ENCODE peak calls at places on chromosomes 6 and 20, in four cellular contexts. F, P, B and O are unnamed samples.
A peak's percentile ranks its signal among the peaks of the same experiment; 100 is the strongest.

GRCh38 chr6:98137391-98137790 is 697.0 kb upstream of the POU3F2 start:
- DNase-seq in F (no peak), P (no peak), B (no peak), O (no peak)

GRCh38 chr6:37717836-37718251 is 20.2 kb upstream of the MDGA1 start:
- DNase-seq in P (no peak), F (no peak), B (no peak), O (no peak)

GRCh38 chr20:38298768-38299288 is 5.1 kb upstream of the BPI start:
- DNase-seq in B (no peak), P (no peak), F (no peak), O (no peak)

GRCh38 chr6:168137024-168137423 is 58.0 kb upstream of the FRMD1 start:
- DNase-seq in F (no peak), B (no peak), P (no peak), O (no peak)

GRCh38 chr6:37354526-37355384 is 972 bp downstream of the RNF8 start:
- DNase-seq in F (peak; percentile 25), P (no peak), B (no peak), O (peak; percentile 84)

GRCh38 chr20:32189123-32189410 is 18.5 kb downstream of the PLAGL2 start:
- DNase-seq in F (no peak), B (no peak), P (no peak), O (no peak)

GRCh38 chr6:31473780-31474725 is 23.9 kb upstream of the MICB start:
- DNase-seq in B (no peak), F (no peak), P (no peak), O (no peak)

GRCh38 chr6:4472953-4473642 is 303.1 kb upstream of the CDYL start:
- DNase-seq in F (no peak), B (no peak), P (no peak), O (no peak)

GRCh38 chr6:37630281-37630799 is 67.3 kb downstream of the MDGA1 start:
- DNase-seq in B (no peak), F (peak; percentile 52), P (peak; percentile 13), O (no peak)

GRCh38 chr6:87656857-87657256 is 45.2 kb downstream of the AKIRIN2 start:
- DNase-seq in P (no peak), F (no peak), B (no peak), O (no peak)

GRCh38 chr6:118263929-118264486 is 284.1 kb upstream of the PLN start:
- DNase-seq in B (no peak), F (no peak), P (peak; percentile 30), O (peak; percentile 18)

GRCh38 chr6:144574796-144575195 is 289.7 kb downstream of the UTRN start:
- DNase-seq in B (no peak), P (no peak), F (no peak), O (no peak)

GRCh38 chr6:12371151-12371550 is 81.0 kb downstream of the EDN1 start:
- DNase-seq in F (no peak), B (no peak), P (no peak), O (no peak)

GRCh38 chr6:69089539-69089938 is 454.5 kb downstream of the ADGRB3 start:
- DNase-seq in P (no peak), F (no peak), B (no peak), O (no peak)

GRCh38 chr6:12543953-12544352 is 172.6 kb upstream of the PHACTR1 start:
- DNase-seq in B (peak; percentile 43), P (no peak), F (no peak), O (no peak)

GRCh38 chr6:37029249-37029959 is 23.9 kb downstream of the FGD2 start:
- DNase-seq in P (peak; percentile 84), B (no peak), F (peak; percentile 63), O (peak; percentile 93)

GRCh38 chr6:105713474-105714118 is 310.7 kb upstream of the PREP start:
- DNase-seq in B (no peak), F (no peak), P (no peak), O (no peak)

GRCh38 chr6:111210074-111210729 is 122.9 kb downstream of the SLC16A10 start:
- DNase-seq in F (peak; percentile 54), P (peak; percentile 60), B (peak; percentile 30), O (peak; percentile 21)

GRCh38 chr6:18379376-18380117 is 7.6 kb upstream of the RNF144B start:
- DNase-seq in P (no peak), B (no peak), F (no peak), O (no peak)

GRCh38 chr20:56752274-56752673 is 123.2 kb downstream of the TFAP2C start:
- DNase-seq in F (no peak), P (no peak), B (no peak), O (no peak)

DNA sequence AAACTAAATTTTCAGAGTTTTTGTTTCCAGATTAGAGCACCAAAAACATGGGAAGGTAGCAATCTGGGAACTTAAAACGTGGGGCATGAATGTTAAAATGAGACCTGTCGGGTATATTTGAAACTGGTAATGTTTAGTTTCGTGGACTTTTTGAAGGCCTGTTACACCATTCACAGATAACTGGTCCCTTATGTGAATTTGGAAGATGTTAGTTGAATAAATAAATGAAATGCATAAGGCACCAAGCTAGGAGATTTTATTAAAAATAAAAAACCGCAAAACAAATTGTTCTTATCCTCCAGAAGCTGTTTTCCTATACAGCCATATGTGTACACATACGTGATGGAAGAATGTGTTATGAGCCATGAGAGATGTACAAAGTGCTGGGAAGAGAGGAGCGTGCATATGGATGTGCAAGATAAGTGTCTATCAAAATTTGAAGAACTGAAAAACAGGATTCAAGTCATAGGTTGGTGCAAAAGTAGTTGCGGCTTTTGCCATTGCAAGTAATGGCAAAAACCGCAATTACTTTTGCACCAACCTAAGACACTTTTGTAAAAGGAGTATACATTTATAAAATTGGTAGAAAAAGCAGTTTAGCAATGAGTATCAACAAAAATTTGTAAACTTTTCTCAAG is 700 bp upstream of the MCUR1 start:
- DNase-seq in B (no peak), P (no peak), F (no peak), O (no peak)
- TF ChIP-seq POLR2AphosphoS2 in B (no peak), P (no peak), F (no peak), O (no peak)

DNA sequence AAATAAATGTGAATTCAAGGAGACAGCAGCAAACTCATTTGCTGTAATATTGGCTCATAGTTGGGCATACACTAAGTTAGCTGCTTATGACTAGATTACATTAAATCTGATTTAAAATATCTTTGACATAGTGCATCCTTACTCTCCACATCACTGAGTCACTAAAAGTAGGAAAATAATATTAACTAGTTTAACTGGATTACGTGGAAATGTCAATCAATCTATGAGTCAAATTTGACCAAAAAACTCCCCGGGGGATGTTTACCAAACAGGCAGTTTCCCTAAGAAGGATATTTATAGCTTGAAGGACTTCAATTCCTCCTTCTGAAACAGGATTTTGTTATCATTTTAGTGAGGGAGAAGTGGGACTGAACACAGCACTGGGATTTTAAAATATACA is 366.5 kb downstream of the ESR1 start:
- DNase-seq in P (no peak), F (no peak), B (no peak), O (no peak)
- TF ChIP-seq POLR2AphosphoS2 in P (no peak), F (no peak), B (no peak), O (no peak)

DNA sequence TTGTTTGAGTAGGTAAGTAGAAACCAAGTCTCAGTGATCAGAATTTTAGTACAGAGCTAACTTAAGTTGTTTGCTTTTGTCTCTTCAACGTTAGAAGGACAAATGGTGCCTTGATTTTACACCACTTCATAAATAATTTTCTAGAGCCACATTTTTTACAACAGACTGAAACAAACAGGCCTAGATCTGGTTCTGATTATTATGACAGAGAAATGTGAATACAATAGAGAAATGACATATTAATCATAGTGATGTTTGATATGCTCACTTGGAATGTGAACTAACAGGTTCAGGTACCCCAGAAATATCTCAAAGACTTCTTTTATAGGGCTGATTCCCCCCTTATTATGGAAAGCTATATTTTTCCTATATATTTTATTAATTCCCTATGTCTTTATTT is 760.6 kb downstream of the KIF16B start:
- DNase-seq in F (no peak), P (no peak), B (no peak), O (no peak)
- TF ChIP-seq POLR2AphosphoS2 in F (no peak), P (no peak), B (no peak), O (no peak)

DNA sequence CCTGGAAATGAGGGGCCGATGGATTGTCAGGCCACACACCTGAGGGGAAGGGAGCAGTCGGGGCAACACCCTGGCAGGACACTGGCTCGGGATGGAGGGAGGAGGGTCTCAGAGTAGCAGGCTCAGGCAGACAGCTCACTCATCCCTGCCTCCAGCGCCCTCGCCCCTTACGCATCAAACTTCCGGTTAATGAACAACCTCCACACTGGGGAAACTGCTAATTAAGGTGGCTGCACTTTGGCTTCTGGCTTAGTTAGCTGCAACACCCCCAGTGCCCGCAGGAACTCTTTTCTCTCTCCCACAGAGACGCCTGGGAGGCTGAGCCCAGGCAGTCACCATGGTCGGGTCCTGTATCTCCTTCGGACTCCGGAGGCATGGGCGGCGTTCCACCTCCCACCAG is 13.4 kb upstream of the CHRNA4 start:
- DNase-seq in P (no peak), B (no peak), F (no peak), O (no peak)
- TF ChIP-seq POLR2AphosphoS2 in P (no peak), B (no peak), F (no peak), O (no peak)

GRCh38 chr20:4887586-4887985 is 113.7 kb downstream of the SLC23A2 start:
- DNase-seq in B (no peak), F (no peak), P (no peak), O (no peak)

GRCh38 chr20:4883546-4883945 is 117.8 kb downstream of the SLC23A2 start:
- DNase-seq in F (no peak), B (no peak), P (no peak), O (no peak)

GRCh38 chr20:4883051-4883450 is 118.3 kb downstream of the SLC23A2 start:
- DNase-seq in P (no peak), F (no peak), B (no peak), O (no peak)

GRCh38 chr20:4886771-4887527 is 114.4 kb downstream of the SLC23A2 start:
- DNase-seq in P (no peak), B (no peak), F (no peak), O (no peak)

GRCh38 chr20:4885877-4886276 is 115.4 kb downstream of the SLC23A2 start:
- DNase-seq in P (no peak), F (no peak), B (no peak), O (no peak)
- TF ChIP-seq POLR2AphosphoS2 in P (no peak), F (no peak), B (no peak), O (no peak)

GRCh38 chr6:46411798-46412197 is 79.5 kb downstream of the RCAN2 start:
- DNase-seq in F (no peak), B (no peak), P (no peak), O (no peak)
- TF ChIP-seq POLR2AphosphoS2 in F (no peak), B (no peak), P (no peak), O (no peak)

GRCh38 chr6:100780648-100781047 is 100.5 kb downstream of the ASCC3 start:
- DNase-seq in B (no peak), F (no peak), P (no peak), O (no peak)
- TF ChIP-seq POLR2AphosphoS2 in B (no peak), F (no peak), P (no peak), O (no peak)

DNA sequence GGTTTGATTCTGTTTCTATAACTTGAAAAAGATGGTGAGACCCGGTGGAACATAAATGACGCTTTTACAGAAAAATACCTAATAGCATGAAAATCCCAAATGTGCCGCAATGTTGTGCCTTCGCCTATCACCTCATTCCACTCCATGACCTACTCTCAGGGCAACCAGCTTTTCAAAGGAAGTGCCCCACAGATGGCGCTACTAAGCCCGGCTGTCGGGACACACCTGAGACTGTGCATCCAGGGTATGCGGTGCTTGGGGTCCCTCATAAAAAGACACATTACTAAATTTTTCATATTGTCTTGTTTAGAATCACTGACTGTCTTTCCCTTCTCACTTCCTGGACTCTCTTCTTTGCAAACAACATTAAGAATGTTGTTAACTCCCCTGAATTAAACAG is 145.5 kb upstream of the RPS6KA2 start:
- DNase-seq in P (no peak), F (no peak), B (no peak), O (no peak)
- TF ChIP-seq POLR2AphosphoS2 in P (no peak), F (no peak), B (no peak), O (no peak)

GRCh38 chr6:16132909-16133308 is 4.0 kb downstream of the MYLIP start:
- DNase-seq in B (no peak), P (no peak), F (no peak), O (no peak)
- TF ChIP-seq POLR2AphosphoS2 in B (peak; percentile 14), P (no peak), F (no peak), O (no peak)